ENCODE peak calls at places on chromosomes 1 and 21, in six cellular contexts. X is AG09309, G is body of pancreas, L is GM12878, Q is foreskin fibroblast, R is nephron progenitor cell. Y is an unnamed sample.

GRCh38 chr21:25563399-25564116 is 43.7 kb downstream of the MRPL39 start:
- DNase-seq in L (peak), R (no peak), Q (no peak), G (no peak), X (no peak), Y (no peak)

GRCh38 chr1:67431156-67431765 is 1.1 kb upstream of the SERBP1 start:
- DNase-seq in L (no peak), G (no peak), R (no peak), X (no peak), Q (no peak), Y (no peak)

GRCh38 chr1:91836307-91837056 is 49.5 kb downstream of the TGFBR3 start:
- DNase-seq in X (no peak), G (no peak), R (no peak), L (no peak), Q (no peak), Y (no peak)

GRCh38 chr1:231814031-231814430 is 187.4 kb downstream of the DISC1 start:
- DNase-seq in L (no peak), Q (peak), R (no peak), G (no peak), X (no peak), Y (no peak)

GRCh38 chr1:78649628-78650027 is at the start of gene IFI44:
- DNase-seq in Q (peak), X (peak), L (peak), G (peak), R (no peak), Y (peak)

GRCh38 chr1:44239961-44240371 is 26.7 kb downstream of the DMAP1 start:
- DNase-seq in X (no peak), Q (peak), G (peak), R (no peak), L (no peak), Y (no peak)

GRCh38 chr1:92299477-92300125 is 742 bp downstream of the RPAP2 start:
- DNase-seq in L (no peak), R (no peak), X (no peak), G (no peak), Q (no peak), Y (no peak)

GRCh38 chr1:228015276-228016180 is 8.7 kb downstream of the WNT3A start:
- DNase-seq in R (no peak), G (no peak), L (no peak), Q (peak), X (peak), Y (no peak)

GRCh38 chr1:190046231-190046630 is 431.4 kb downstream of the BRINP3 start:
- DNase-seq in Q (no peak), X (no peak), R (no peak), L (no peak), G (no peak), Y (no peak)

DNA sequence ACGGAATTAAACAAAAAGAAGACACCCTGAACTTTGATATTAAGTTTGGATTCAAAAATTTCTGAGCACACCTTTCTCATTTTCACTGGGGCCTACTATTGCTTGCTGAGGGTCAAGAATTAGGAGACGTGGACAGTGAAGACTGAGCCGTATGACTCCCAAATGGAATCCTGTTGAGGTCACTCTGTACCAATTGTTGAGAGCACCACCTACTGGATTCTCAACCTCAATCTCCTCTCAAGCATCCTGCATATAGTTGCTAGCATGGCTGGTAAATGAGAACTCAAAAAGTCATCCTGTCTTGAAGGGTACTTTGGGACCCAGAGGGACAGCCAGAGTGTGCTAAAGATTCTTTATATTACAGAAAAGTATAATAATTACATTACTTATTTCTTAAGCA is 20.2 kb upstream of the MTR start:
- DNase-seq in R (no peak), L (no peak), Q (peak), X (no peak), G (peak), Y (no peak)
- TF ChIP-seq CTCF in R (no peak), L (peak), Q (peak), X (peak), G (peak), Y (no peak)

GRCh38 chr21:37758997-37759396 is 157.3 kb downstream of the KCNJ6 start:
- DNase-seq in Q (peak), X (no peak), R (peak), G (peak), L (no peak), Y (peak)
- TF ChIP-seq CTCF in Q (peak), X (peak), R (peak), G (peak), L (peak), Y (peak)

DNA sequence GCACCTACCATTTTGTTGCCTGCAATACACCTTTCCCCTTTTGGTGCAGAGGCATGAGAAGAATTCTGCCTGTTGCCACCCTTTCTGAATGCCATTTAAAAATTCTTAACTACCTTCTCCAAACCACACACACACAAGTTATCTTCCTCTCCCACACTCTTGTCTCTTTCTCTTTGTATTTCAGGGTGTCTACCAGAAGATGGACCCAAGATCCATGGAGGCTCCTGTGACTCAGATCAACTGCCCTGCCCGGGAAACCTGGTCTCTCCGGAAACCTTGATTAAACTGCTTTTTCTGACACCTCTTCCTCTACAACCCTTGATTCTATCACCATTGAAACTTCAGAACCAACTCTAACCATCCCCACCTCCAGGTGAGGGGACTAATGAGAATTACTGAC is 2.4 kb upstream of the TARS2 start:
- DNase-seq in L (no peak), Q (peak), G (no peak), R (no peak), X (peak), Y (no peak)
- TF ChIP-seq CTCF in L (peak), Q (peak), G (no peak), R (no peak), X (peak), Y (no peak)

DNA sequence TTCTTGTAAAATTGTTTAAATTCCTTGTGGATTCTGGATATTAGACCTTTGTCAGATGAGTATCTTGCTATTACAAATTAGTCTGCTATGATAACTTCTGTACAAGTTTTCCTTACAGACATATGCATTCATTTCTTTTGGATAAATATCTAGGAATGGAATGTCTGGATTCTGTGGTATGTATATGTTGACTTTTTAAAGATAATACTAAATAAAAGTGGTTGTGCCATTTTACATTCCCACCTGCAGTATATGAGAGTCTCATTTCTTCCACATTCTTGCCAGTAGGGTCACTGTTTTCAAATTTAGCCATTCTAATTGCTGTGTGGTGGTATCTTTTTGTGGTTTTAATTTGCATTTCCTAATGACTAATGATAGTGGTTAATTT is 53.9 kb downstream of the SYDE2 start:
- DNase-seq in Q (peak), G (no peak), R (no peak), L (no peak), X (no peak), Y (no peak)
- TF ChIP-seq CTCF in Q (peak), G (no peak), R (no peak), L (no peak), X (peak), Y (no peak)

GRCh38 chr1:51343624-51344023 is 13.3 kb upstream of the TTC39A start:
- DNase-seq in X (no peak), G (no peak), R (no peak), L (no peak), Q (no peak), Y (no peak)

GRCh38 chr1:51344276-51344601 is 13.9 kb upstream of the TTC39A start:
- DNase-seq in L (no peak), G (no peak), R (no peak), X (no peak), Q (no peak), Y (no peak)

GRCh38 chr1:51340380-51340779 is 10.0 kb upstream of the TTC39A start:
- DNase-seq in R (no peak), Q (no peak), X (no peak), G (no peak), L (no peak), Y (no peak)

GRCh38 chr1:51342591-51343206 is 12.3 kb upstream of the TTC39A start:
- DNase-seq in R (no peak), G (no peak), Q (no peak), L (no peak), X (no peak), Y (no peak)

GRCh38 chr1:51341876-51342496 is 11.6 kb upstream of the TTC39A start:
- DNase-seq in X (no peak), L (peak), Q (no peak), G (no peak), R (no peak), Y (no peak)
- TF ChIP-seq CTCF in X (no peak), L (peak), Q (no peak), G (no peak), R (no peak), Y (no peak)

DNA sequence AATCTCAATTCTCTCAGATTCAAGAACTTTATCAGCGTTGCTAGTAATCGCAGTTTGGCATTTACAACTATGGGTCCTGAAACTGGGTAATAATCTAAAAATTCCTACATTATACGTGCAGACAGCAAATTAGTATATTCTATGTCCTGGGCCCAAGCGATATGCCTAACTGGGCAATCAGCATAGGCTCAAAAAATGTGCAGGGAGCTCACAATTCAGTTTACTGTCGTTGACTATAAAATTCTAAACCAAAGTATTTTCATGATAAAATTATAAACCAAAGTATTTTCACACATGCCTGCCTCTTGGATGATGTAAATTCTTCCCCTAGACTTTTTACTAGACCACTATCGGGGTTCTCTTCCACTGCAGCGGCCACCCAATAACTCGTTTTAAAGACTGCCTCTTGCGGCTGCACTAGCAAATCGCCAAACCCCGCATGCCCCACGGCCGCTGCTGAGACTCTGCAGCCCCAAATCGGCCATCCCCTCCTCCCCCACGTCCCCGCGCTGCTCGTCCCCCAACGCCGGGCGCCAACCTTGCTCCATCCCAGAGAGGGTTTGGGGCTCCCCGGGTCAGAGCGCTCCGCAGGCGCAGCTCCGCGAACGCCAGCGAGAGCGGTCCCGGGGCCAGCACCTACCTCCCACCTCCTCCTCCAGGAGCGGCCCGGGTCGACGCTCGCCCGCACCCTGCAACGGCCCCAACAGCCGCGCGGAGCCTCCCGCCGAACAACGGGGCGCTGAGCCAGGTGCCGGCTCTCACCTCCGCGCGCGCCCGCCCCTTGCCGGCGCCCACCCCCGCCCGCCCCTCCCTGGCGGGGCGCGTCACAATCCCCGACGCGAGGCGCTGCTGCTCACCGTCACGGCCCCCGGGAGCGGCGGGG is 506 bp downstream of the SSX2IP start:
- DNase-seq in G (peak), X (no peak), Q (peak), L (no peak), R (peak), Y (no peak)
- TF ChIP-seq CTCF in G (peak), X (peak), Q (no peak), L (peak), R (no peak), Y (peak)

GRCh38 chr1:30984167-30984870 is 75.8 kb upstream of the SDC3 start:
- DNase-seq in Q (peak), G (no peak), L (no peak), R (no peak), X (no peak), Y (no peak)
- TF ChIP-seq CTCF in Q (no peak), G (no peak), L (no peak), R (no peak), X (no peak), Y (no peak)

GRCh38 chr1:90723561-90724108 is 6.5 kb upstream of the BARHL2 start:
- DNase-seq in R (peak), X (no peak), L (no peak), Q (no peak), G (no peak), Y (no peak)

GRCh38 chr1:90724926-90725325 is 7.8 kb upstream of the BARHL2 start:
- DNase-seq in Q (no peak), R (no peak), G (no peak), X (no peak), L (no peak), Y (no peak)

GRCh38 chr1:90724361-90724760 is 7.3 kb upstream of the BARHL2 start:
- DNase-seq in X (no peak), G (no peak), R (no peak), L (no peak), Q (no peak), Y (no peak)

GRCh38 chr1:90721210-90722194 is 4.4 kb upstream of the BARHL2 start:
- DNase-seq in Q (peak), X (peak), R (peak), G (peak), L (no peak), Y (no peak)

GRCh38 chr1:90722874-90723273 is 5.8 kb upstream of the BARHL2 start:
- DNase-seq in L (no peak), Q (no peak), R (no peak), X (no peak), G (no peak), Y (no peak)
- TF ChIP-seq CTCF in L (no peak), Q (no peak), R (no peak), X (no peak), G (no peak), Y (no peak)

GRCh38 chr21:45898028-45898350 is 83.6 kb upstream of the COL6A1 start:
- DNase-seq in Q (no peak), X (no peak), G (no peak), R (no peak), L (no peak), Y (no peak)
- TF ChIP-seq CTCF in Q (no peak), X (no peak), G (no peak), R (no peak), L (no peak), Y (no peak)

GRCh38 chr1:145958734-145959133 is 917 bp upstream of the LIX1L start:
- DNase-seq in R (no peak), Q (no peak), X (no peak), L (no peak), G (no peak), Y (no peak)
- TF ChIP-seq CTCF in R (no peak), Q (no peak), X (no peak), L (no peak), G (no peak), Y (no peak)